ENCODE peak calls at places on chromosomes 2 and 18, in six cellular contexts. I is fibroblast of lung; T is NCI-H1092 treated with DMSO at 0.1 percent for 48 hours; L is transverse colon; G is stimulated activated CD8-positive, alpha-beta memory T cell treated with anti-CD3 and anti-CD28 coated beads, Interleukin-15, amount 100 ng/mL, for 24 hours; J is fibroblast of the aortic adventitia. P is an unnamed sample.

GRCh38 chr18:22505136-22505535 is 87.4 kb upstream of the CTAGE1 start:
- DNase-seq in L (no peak), J (peak), T (no peak), G (no peak), I (peak), P (no peak)

GRCh38 chr2:113041871-113042270 is 10.8 kb downstream of the IL36B start:
- DNase-seq in J (no peak), T (no peak), I (no peak), L (no peak), G (no peak), P (no peak)

GRCh38 chr2:28583899-28584553 is 88.2 kb downstream of the PLB1 start:
- DNase-seq in G (peak), J (peak), L (peak), T (no peak), I (peak), P (peak)

GRCh38 chr2:231708773-231709635 is 679 bp downstream of the PTMA start:
- DNase-seq in T (no peak), G (peak), J (peak), L (peak), I (peak), P (peak)

GRCh38 chr2:79554899-79555298 is 42.0 kb downstream of the CTNNA2 start:
- DNase-seq in L (no peak), J (no peak), G (no peak), T (no peak), I (no peak), P (no peak)

GRCh38 chr2:241193276-241193675 is 4.8 kb downstream of the ANO7 start:
- DNase-seq in T (no peak), J (no peak), I (no peak), G (no peak), L (no peak), P (no peak)

GRCh38 chr2:148130571-148130970 is 109.7 kb downstream of the MBD5 start:
- DNase-seq in T (no peak), G (no peak), I (peak), J (peak), L (no peak), P (peak)

GRCh38 chr2:58875462-58875861 is 634.3 kb upstream of the FANCL start:
- DNase-seq in L (no peak), G (no peak), T (no peak), I (no peak), J (no peak), P (no peak)

GRCh38 chr2:172281648-172282576 is 145.5 kb upstream of the ITGA6 start:
- DNase-seq in G (no peak), L (no peak), T (no peak), J (peak), I (peak), P (peak)

GRCh38 chr2:219308142-219309093 is 783 bp downstream of the PTPRN start:
- DNase-seq in L (peak), G (peak), I (peak), J (peak), T (peak), P (peak)

GRCh38 chr18:75003764-75004690 is 204.9 kb downstream of the PTGR3 start:
- DNase-seq in I (no peak), L (no peak), J (peak), T (no peak), G (no peak), P (no peak)

GRCh38 chr2:77156599-77156998 is 365.6 kb downstream of the LRRTM4 start:
- DNase-seq in G (no peak), L (no peak), I (no peak), T (no peak), J (no peak), P (no peak)

P was measured in astrocyte of the spinal cord.